ENCODE peak calls at places on chromosomes 4 and X, in six cellular contexts. R is foreskin fibroblast, L is psoas muscle, J is epithelial cell of esophagus, X is GM23338, F is colonic mucosa. G is an unnamed sample.

GRCh38 chrX:9110808-9111207 is 76.9 kb upstream of the FAM9B start:
- DNase-seq in R (no peak), L (no peak), J (no peak), X (no peak), F (no peak), G (no peak)

GRCh38 chr4:173527103-173527876 is 2.7 kb downstream of the HAND2 start:
- DNase-seq in R (peak; percentile 35), L (no peak), J (no peak), X (peak; percentile 82), F (no peak), G (no peak)

GRCh38 chrX:31376408-31376807 is 304.6 kb upstream of the FTHL17 start:
- DNase-seq in R (no peak), L (no peak), J (peak; percentile 34), X (no peak), F (no peak), G (no peak)

GRCh38 chr4:53601251-53601764 is 10.0 kb upstream of the LNX1 start:
- DNase-seq in R (no peak), L (peak; percentile 62), J (peak; percentile 66), X (peak; percentile 83), F (peak; percentile 45), G (no peak)

GRCh38 chrX:68402094-68402493 is 31.2 kb downstream of the OPHN1 start:
- DNase-seq in R (no peak), L (no peak), J (no peak), X (no peak), F (no peak), G (no peak)

GRCh38 chr4:11428161-11428700 is 463 bp downstream of the HS3ST1 start:
- DNase-seq in R (peak; percentile 2), L (no peak), J (peak; percentile 61), X (peak; percentile 47), F (no peak), G (no peak)

GRCh38 chr4:173680278-173680677 is 150.2 kb upstream of the HAND2 start:
- DNase-seq in R (no peak), L (no peak), J (no peak), X (no peak), F (no peak), G (no peak)

GRCh38 chrX:141619336-141619735 is 29.8 kb downstream of the SPANXA2 start:
- DNase-seq in R (peak; percentile 6), L (no peak), J (no peak), X (no peak), F (no peak), G (no peak)

GRCh38 chr4:1579834-1580686 is 104.1 kb downstream of the FAM53A start:
- DNase-seq in R (peak; percentile 71), L (peak; percentile 94), J (peak; percentile 57), X (peak; percentile 96), F (peak; percentile 88), G (peak; percentile 24)

GRCh38 chr4:7506119-7506518 is 71.4 kb upstream of the PSAPL1 start:
- DNase-seq in R (no peak), L (no peak), J (no peak), X (no peak), F (no peak), G (no peak)

GRCh38 chrX:129795584-129795983 is 15.8 kb downstream of the SASH3 start:
- DNase-seq in R (no peak), L (no peak), J (no peak), X (no peak), F (no peak), G (no peak)

GRCh38 chr4:43316813-43317212 is 424.3 kb downstream of the GRXCR1 start:
- DNase-seq in R (peak; percentile 33), L (no peak), J (peak; percentile 70), X (no peak), F (no peak), G (no peak)

GRCh38 chr4:152448806-152449205 is 87.1 kb downstream of the FBXW7 start:
- DNase-seq in R (no peak), L (no peak), J (no peak), X (no peak), F (no peak), G (no peak)

GRCh38 chr4:56078866-56079265 is 130.1 kb downstream of the CEP135 start:
- DNase-seq in R (no peak), L (no peak), J (no peak), X (no peak), F (no peak), G (no peak)

GRCh38 chr4:145061325-145061920 is 36.6 kb downstream of the ANAPC10 start:
- DNase-seq in R (peak; percentile 61), L (no peak), J (peak; percentile 61), X (peak; percentile 61), F (no peak), G (peak; percentile 48)

GRCh38 chr4:138953962-138954371 is 61.6 kb upstream of the NOCT start:
- DNase-seq in R (peak; percentile 80), L (no peak), J (peak; percentile 64), X (no peak), F (no peak), G (peak; percentile 55)

GRCh38 chrX:19566359-19567141 is 51.2 kb upstream of the MAP3K15 start:
- DNase-seq in R (peak; percentile 52), L (no peak), J (no peak), X (peak; percentile 22), F (no peak), G (peak; percentile 5)

GRCh38 chrX:19568422-19568821 is 53.1 kb upstream of the MAP3K15 start:
- DNase-seq in R (no peak), L (no peak), J (no peak), X (no peak), F (no peak), G (no peak)

GRCh38 chrX:19569121-19569805 is 54.0 kb upstream of the MAP3K15 start:
- DNase-seq in R (peak; percentile 7), L (peak; percentile 79), J (no peak), X (no peak), F (no peak), G (no peak)

GRCh38 chrX:19571708-19572107 is 56.4 kb upstream of the MAP3K15 start:
- DNase-seq in R (no peak), L (no peak), J (no peak), X (no peak), F (no peak), G (no peak)

GRCh38 chrX:19569930-19570329 is 54.6 kb upstream of the MAP3K15 start:
- DNase-seq in R (no peak), L (no peak), J (no peak), X (no peak), F (no peak), G (no peak)
- TF ChIP-seq CTCF in R (no peak), L (no peak), J (no peak), X (no peak), F (no peak), G (no peak)

DNA sequence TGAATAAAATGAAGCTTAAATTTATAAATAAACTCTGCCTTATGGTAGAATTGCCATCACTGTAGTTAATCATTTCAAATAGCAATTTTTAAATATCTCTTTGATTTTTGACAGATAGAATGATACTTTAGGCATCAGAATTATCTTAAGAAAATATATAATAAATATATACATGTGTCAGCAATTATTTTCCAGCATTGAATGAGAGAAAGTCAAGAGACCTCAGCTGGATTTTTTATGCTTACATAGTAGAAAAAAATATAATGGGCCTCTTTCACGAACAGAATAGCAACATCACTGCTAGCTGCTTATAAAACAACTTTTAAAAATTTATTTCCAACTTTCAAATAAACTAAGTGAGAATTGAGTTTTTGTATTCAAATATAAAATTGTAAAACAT is 424.0 kb upstream of the MAGEB16 start:
- DNase-seq in R (no peak), L (no peak), J (no peak), X (no peak), F (no peak), G (no peak)
- TF ChIP-seq CTCF in R (no peak), L (no peak), J (no peak), X (no peak), F (no peak), G (no peak)

GRCh38 chr4:38062088-38062893 is 102.1 kb downstream of the PTTG2 start:
- DNase-seq in R (peak; percentile 90), L (peak; percentile 79), J (peak; percentile 74), X (peak; percentile 88), F (peak; percentile 90), G (peak; percentile 52)

GRCh38 chr4:38058186-38058585 is 98.0 kb downstream of the PTTG2 start:
- DNase-seq in R (no peak), L (no peak), J (no peak), X (no peak), F (no peak), G (no peak)

GRCh38 chr4:38062894-38063168 is 102.6 kb downstream of the PTTG2 start:
- DNase-seq in R (no peak), L (no peak), J (no peak), X (no peak), F (no peak), G (no peak)

GRCh38 chr4:38065181-38065580 is 105.0 kb downstream of the PTTG2 start:
- DNase-seq in R (no peak), L (no peak), J (no peak), X (no peak), F (no peak), G (no peak)

DNA sequence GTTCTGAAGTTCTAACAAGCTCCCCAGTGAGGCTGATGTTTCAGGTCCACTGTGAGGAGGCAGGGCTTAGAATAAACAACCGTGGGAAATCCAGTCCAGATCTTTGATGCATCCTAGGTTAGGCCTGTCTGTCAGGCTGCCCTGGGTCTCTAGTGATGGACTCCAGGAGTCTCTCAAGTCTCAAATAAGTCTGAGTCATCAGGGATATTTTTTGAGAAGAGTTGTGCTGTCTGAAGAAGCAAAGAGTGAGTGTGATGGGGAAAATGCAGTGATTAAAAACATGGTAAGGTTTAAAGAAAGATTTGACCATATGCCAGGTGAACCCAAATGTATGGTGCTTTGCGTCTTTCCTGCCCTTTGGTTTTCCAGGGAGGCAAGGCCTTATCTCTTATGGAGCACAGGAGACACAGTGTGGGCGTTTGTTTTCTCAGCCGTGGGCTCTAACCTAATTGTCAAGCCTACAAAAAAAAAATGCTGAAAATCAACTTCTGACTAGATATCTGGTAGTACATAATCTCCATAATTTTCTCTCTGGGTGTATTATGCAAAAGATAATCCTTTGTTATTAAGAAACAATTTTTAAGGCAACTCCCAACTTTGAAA is 100.7 kb downstream of the PTTG2 start:
- DNase-seq in R (peak; percentile 36), L (no peak), J (peak; percentile 30), X (no peak), F (no peak), G (no peak)
- TF ChIP-seq CTCF in R (no peak), L (no peak), J (no peak), X (no peak), F (no peak), G (no peak)

DNA sequence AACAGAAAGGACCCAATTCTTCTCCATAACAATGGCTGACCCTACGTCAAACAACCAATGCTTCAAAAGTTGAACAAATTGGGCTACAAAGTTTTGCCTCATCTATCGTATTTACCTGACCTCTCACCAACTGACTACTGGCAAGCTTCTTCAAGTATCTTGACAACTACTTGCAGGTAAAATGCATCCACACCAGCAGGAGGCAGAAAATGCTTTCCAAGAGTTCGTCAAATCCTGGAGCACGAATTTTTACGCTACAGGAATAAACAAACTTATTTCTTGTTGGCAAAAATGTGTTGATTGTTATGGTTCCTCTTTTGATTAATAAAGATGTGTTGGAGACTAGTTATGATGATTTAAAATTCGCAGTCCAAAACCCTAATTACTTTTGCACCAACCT is 6.7 kb upstream of the GAB1 start:
- DNase-seq in R (no peak), L (no peak), J (no peak), X (peak; percentile 55), F (no peak), G (no peak)
- TF ChIP-seq CTCF in R (no peak), L (no peak), J (no peak), X (peak; percentile 44), F (no peak), G (peak; percentile 20)

GRCh38 chr4:69377562-69377961 is 97.3 kb downstream of the UGT2B28 start:
- DNase-seq in R (no peak), L (no peak), J (no peak), X (no peak), F (no peak), G (no peak)
- TF ChIP-seq CTCF in R (no peak), L (no peak), J (no peak), X (no peak), F (no peak), G (no peak)